ENCODE peak calls at places on chromosomes 4 and X, in nine cellular contexts. T is cardiac fibroblast; Z is brain microvascular endothelial cell; C is psoas muscle; W is K562; I is Peyer's patch; N is CD8-positive, alpha-beta T cell; U is nephron progenitor cell; K is CD4-positive, alpha-beta T cell. X is an unnamed sample.

GRCh38 chrX:97860206-97860605 is 976.5 kb downstream of the RPA4 start:
- DNase-seq in Z (no peak), T (no peak), U (no peak), N (no peak), I (no peak), W (no peak), C (no peak), K (no peak), X (no peak)

GRCh38 chr4:135385830-135386581 is 1184.4 kb upstream of the PABPC4L start:
- DNase-seq in W (no peak), Z (no peak), T (no peak), C (no peak), I (no peak), K (no peak), N (no peak), U (no peak), X (no peak)

GRCh38 chrX:119817130-119817690 is 25.8 kb upstream of the RPL39 start:
- DNase-seq in C (no peak), U (no peak), W (no peak), N (no peak), T (peak; percentile 11), Z (no peak), I (no peak), K (no peak), X (no peak)

GRCh38 chr4:106421441-106422296 is 53.1 kb upstream of the GIMD1 start:
- DNase-seq in C (no peak), K (no peak), U (no peak), Z (no peak), T (peak; percentile 0), W (no peak), N (no peak), I (no peak), X (no peak)

GRCh38 chr4:101292901-101293300 is 54.4 kb downstream of the PPP3CA start:
- DNase-seq in Z (peak; percentile 55), T (peak; percentile 35), K (no peak), N (no peak), W (no peak), C (no peak), I (no peak), U (no peak), X (no peak)

GRCh38 chr4:149176019-149176418 is 639.6 kb downstream of the IQCM start:
- DNase-seq in N (no peak), I (no peak), C (no peak), W (no peak), K (no peak), Z (no peak), U (no peak), T (no peak), X (no peak)

GRCh38 chr4:7524841-7525240 is 90.1 kb upstream of the PSAPL1 start:
- DNase-seq in N (no peak), K (no peak), I (no peak), T (no peak), C (no peak), Z (no peak), W (no peak), U (no peak), X (no peak)

GRCh38 chr4:41797260-41797659 is 48.7 kb upstream of the PHOX2B start:
- DNase-seq in K (no peak), T (no peak), W (no peak), Z (no peak), U (no peak), C (no peak), I (no peak), N (no peak), X (no peak)

GRCh38 chr4:11616856-11617255 is 188.2 kb upstream of the HS3ST1 start:
- DNase-seq in K (no peak), Z (no peak), C (no peak), T (no peak), I (no peak), N (no peak), W (no peak), U (no peak), X (no peak)

GRCh38 chrX:119266364-119266995 is 30.4 kb downstream of the PGRMC1 start:
- DNase-seq in Z (peak; percentile 8), I (no peak), W (peak; percentile 27), C (no peak), K (peak; percentile 4), T (peak; percentile 31), N (peak; percentile 15), U (peak; percentile 21), X (no peak)

GRCh38 chrX:98755912-98756311 is 1654.2 kb downstream of the PCDH19 start:
- DNase-seq in K (no peak), U (no peak), T (no peak), Z (no peak), C (no peak), W (no peak), N (no peak), I (no peak), X (no peak)

GRCh38 chrX:33906971-33907370 is 225.1 kb downstream of the FAM47A start:
- DNase-seq in K (no peak), N (no peak), W (no peak), T (no peak), C (no peak), U (no peak), I (no peak), Z (no peak), X (no peak)

GRCh38 chrX:69229436-69229835 is 64.2 kb upstream of the PJA1 start:
- DNase-seq in W (no peak), N (no peak), T (peak; percentile 28), Z (peak; percentile 19), I (no peak), C (no peak), K (no peak), U (no peak), X (no peak)

GRCh38 chr4:828641-829271 is 2.8 kb upstream of the CPLX1 start:
- DNase-seq in W (no peak), Z (no peak), N (no peak), K (no peak), I (no peak), C (peak; percentile 44), U (no peak), T (peak; percentile 20), X (peak; percentile 68)

GRCh38 chr4:107122736-107123135 is 86.6 kb upstream of the DKK2 start:
- DNase-seq in W (no peak), C (no peak), I (no peak), U (no peak), T (no peak), Z (no peak), K (no peak), N (no peak), X (no peak)

GRCh38 chr4:4763815-4764202 is 95.7 kb upstream of the MSX1 start:
- DNase-seq in U (no peak), I (no peak), W (no peak), C (no peak), N (no peak), Z (peak; percentile 11), K (no peak), T (no peak), X (no peak)

GRCh38 chr4:30945586-30945985 is 225.4 kb downstream of the PCDH7 start:
- DNase-seq in T (peak; percentile 28), K (no peak), W (no peak), N (no peak), C (no peak), I (no peak), Z (no peak), U (no peak), X (no peak)

GRCh38 chrX:20665441-20665840 is 398.7 kb upstream of the RPS6KA3 start:
- DNase-seq in Z (no peak), N (no peak), K (no peak), W (no peak), T (no peak), I (no peak), C (no peak), U (no peak), X (no peak)

GRCh38 chr4:177033130-177033529 is 240.4 kb upstream of the VEGFC start:
- DNase-seq in Z (no peak), K (no peak), T (no peak), N (no peak), W (no peak), U (no peak), I (no peak), C (no peak), X (no peak)
- TF ChIP-seq CTCF in Z (peak; percentile 53), K (no peak), T (no peak), N (no peak), W (no peak), U (no peak), I (no peak), C (no peak), X (peak; percentile 36)

DNA sequence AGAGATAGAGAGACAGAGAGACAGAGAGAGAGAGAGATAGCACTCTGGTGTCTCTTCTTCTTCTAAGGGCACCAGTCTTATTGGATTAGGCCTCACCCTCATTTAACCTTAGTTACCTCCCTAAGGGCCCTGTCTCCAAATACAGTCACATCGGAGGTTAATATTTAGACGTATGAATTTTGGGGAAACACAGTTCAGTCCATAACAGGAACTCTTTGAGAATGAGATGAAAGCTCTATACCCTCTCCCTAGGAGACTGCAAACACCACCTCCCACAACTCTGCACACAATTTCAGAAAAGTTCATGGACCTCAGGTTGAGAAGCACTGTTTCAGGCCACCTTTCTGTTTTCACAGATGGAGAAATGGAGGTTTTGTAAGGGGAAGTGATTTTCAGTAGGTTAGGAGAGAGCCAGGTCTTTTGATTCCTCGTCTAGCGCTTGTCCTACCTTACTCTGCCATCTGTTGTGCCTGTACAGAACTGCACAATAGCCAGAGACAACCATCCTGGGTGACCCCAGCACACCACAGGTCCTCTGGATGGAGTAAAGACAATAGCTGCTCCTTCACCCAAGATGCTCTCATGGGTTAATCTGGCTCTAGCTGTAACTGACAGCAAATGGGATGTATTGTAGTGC is 16.9 kb upstream of the LOC101059915 start:
- DNase-seq in W (no peak), C (no peak), K (no peak), T (no peak), Z (no peak), U (no peak), N (no peak), I (no peak), X (no peak)
- TF ChIP-seq CTCF in W (peak; percentile 50), C (peak; percentile 32), K (no peak), T (no peak), Z (peak; percentile 15), U (no peak), N (peak; percentile 26), I (peak; percentile 38), X (no peak)

GRCh38 chr4:18081708-18082107 is 60.2 kb upstream of the LCORL start:
- DNase-seq in I (no peak), T (no peak), W (no peak), K (no peak), Z (no peak), U (no peak), N (no peak), C (no peak), X (no peak)

GRCh38 chr4:18077808-18078207 is 56.3 kb upstream of the LCORL start:
- DNase-seq in Z (no peak), C (no peak), U (no peak), I (no peak), W (no peak), K (no peak), T (no peak), N (no peak), X (no peak)

GRCh38 chr4:18071894-18072293 is 50.3 kb upstream of the LCORL start:
- DNase-seq in I (no peak), T (no peak), Z (no peak), N (no peak), W (no peak), K (no peak), C (no peak), U (no peak), X (no peak)

GRCh38 chr4:18075823-18076433 is 54.4 kb upstream of the LCORL start:
- DNase-seq in W (peak; percentile 48), U (no peak), T (no peak), Z (no peak), N (peak; percentile 16), C (peak; percentile 53), K (peak; percentile 2), I (no peak), X (no peak)
- TF ChIP-seq CTCF in W (peak; percentile 70), U (no peak), T (peak; percentile 35), Z (peak; percentile 18), N (peak; percentile 24), C (peak; percentile 35), K (peak; percentile 15), I (peak; percentile 8), X (peak; percentile 54)

GRCh38 chr4:82898322-82899243 is 2.0 kb upstream of the THAP9 start:
- DNase-seq in Z (peak; percentile 77), T (peak; percentile 93), W (no peak), I (no peak), N (no peak), U (no peak), C (no peak), K (no peak), X (no peak)
- TF ChIP-seq CTCF in Z (peak; percentile 46), T (peak; percentile 22), W (peak; percentile 62), I (peak; percentile 43), N (peak; percentile 66), U (no peak), C (no peak), K (peak; percentile 68), X (peak; percentile 68)